ENCODE peak calls at places on chromosomes 16 and 17, in ten cellular contexts. O is ovary, C is A549, M is transverse colon, V is stomach, J is suprapubic skin, T is K562, N is sigmoid colon, Z is HepG2, G is tibial nerve. Q is an unnamed sample. For H3K9me3, the result is how much of the 10 kb centered on the place peaks cover.

GRCh38 chr17:58310511-58311428 is 17.8 kb downstream of the TSPOAP1 start:
- DNase-seq in O (no peak), C (no peak), M (no peak), V (peak), J (peak), T (no peak), N (no peak), Z (no peak), G (no peak), Q (no peak)

GRCh38 chr16:18983565-18984424 is at the start of gene TMC7:
- DNase-seq in O (peak), C (peak), M (peak), V (peak), J (peak), T (peak), N (peak), Z (peak), G (peak), Q (no peak)

GRCh38 chr17:61947367-61948078 is 19.7 kb upstream of the INTS2 start:
- DNase-seq in O (no peak), C (no peak), M (no peak), V (no peak), J (no peak), T (no peak), N (no peak), Z (no peak), G (no peak), Q (no peak)

GRCh38 chr16:49127103-49127502 is 154.5 kb downstream of the CBLN1 start:
- DNase-seq in O (no peak), C (no peak), M (no peak), V (no peak), J (no peak), T (peak), N (no peak), Z (no peak), G (no peak), Q (no peak)

GRCh38 chr16:57866529-57866918 is 64.2 kb upstream of the KIFC3 start:
- DNase-seq in O (no peak), C (no peak), M (no peak), V (no peak), J (peak), T (no peak), N (no peak), Z (no peak), G (no peak), Q (no peak)

GRCh38 chr17:30905742-30906100 is 317 bp downstream of the TEFM start:
- DNase-seq in O (no peak), C (no peak), M (peak), V (no peak), J (no peak), T (peak), N (no peak), Z (no peak), G (no peak), Q (no peak)

GRCh38 chr16:21996923-21997692 is 3.8 kb downstream of the PDZD9 start:
- DNase-seq in O (no peak), C (no peak), M (no peak), V (no peak), J (no peak), T (no peak), N (no peak), Z (peak), G (no peak), Q (no peak)

GRCh38 chr16:19524356-19524865 is 669 bp downstream of the CCP110 start:
- DNase-seq in O (no peak), C (no peak), M (no peak), V (no peak), J (no peak), T (no peak), N (peak), Z (no peak), G (no peak), Q (no peak)

GRCh38 chr17:64196626-64197025 is 66.4 kb downstream of the TEX2 start:
- DNase-seq in O (no peak), C (no peak), M (no peak), V (no peak), J (no peak), T (no peak), N (no peak), Z (no peak), G (no peak), Q (no peak)

DNA sequence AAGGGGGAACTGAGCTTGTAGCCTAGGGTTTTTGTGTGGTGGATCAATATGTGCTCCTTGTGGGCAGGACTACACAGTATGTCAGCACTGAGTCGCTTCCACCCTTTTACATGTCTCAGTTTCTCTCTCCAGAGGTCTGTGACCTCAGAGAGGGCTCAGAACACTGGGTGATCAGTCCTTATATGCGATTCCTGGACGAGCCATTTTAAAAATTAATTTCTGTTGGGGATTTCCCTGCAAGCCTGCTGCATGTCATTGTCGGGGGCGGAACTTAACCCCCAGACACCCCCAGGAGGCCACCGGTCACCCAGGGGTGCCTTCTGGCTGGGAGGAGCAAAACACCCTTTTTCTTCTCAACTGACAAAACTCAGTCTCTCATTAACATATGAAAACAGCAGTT is 14.1 kb downstream of the DHRS7B start:
- DNase-seq in O (no peak), C (no peak), M (no peak), V (no peak), J (no peak), T (no peak), N (no peak), Z (no peak), G (no peak), Q (no peak)
- H3K9me3 ChIP-seq in O (under half), C (under half), M (under half), V (under half), J (under half), T (under half), N (under half), Z (under half), G (under half), Q (under half)

GRCh38 chr16:11571549-11571948 is 15.2 kb downstream of the LITAF start:
- DNase-seq in O (no peak), C (no peak), M (no peak), V (no peak), J (no peak), T (no peak), N (no peak), Z (no peak), G (no peak), Q (no peak)

GRCh38 chr16:11570258-11570657 is 16.5 kb downstream of the LITAF start:
- DNase-seq in O (no peak), C (no peak), M (no peak), V (no peak), J (no peak), T (no peak), N (no peak), Z (no peak), G (no peak), Q (no peak)

GRCh38 chr16:11570796-11571195 is 15.9 kb downstream of the LITAF start:
- DNase-seq in O (no peak), C (no peak), M (no peak), V (no peak), J (no peak), T (no peak), N (no peak), Z (no peak), G (no peak), Q (no peak)

GRCh38 chr16:11575223-11575589 is 11.5 kb downstream of the LITAF start:
- DNase-seq in O (no peak), C (no peak), M (no peak), V (no peak), J (no peak), T (no peak), N (no peak), Z (no peak), G (no peak), Q (no peak)

GRCh38 chr16:11572301-11572995 is 14.3 kb downstream of the LITAF start:
- DNase-seq in O (no peak), C (no peak), M (peak), V (no peak), J (no peak), T (no peak), N (no peak), Z (no peak), G (no peak), Q (no peak)
- TF ChIP-seq EP300 in O (no peak), C (no peak), M (no peak), V (no peak), J (no peak), T (no peak), N (no peak), Z (no peak), G (no peak), Q (no peak)

DNA sequence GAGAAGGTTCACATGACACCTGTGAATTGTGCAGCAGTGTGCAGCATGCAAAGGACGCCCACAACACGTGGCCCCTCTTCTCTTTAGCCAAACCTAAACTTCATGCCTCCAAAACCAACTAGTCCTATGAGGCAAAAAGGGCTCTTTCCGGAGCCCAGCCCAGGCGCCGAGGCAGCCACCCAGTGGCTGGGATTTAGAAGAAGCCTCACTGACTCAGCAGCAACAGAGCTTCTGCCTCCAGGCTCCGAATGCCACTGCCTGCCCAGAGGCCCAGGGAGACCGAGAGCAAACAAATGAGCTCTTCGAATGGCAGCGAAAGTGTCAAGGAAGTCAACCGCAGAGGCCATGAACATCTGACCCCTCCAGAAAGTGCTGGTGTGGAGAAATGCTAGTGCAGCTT is 157.9 kb upstream of the RPL38 start:
- DNase-seq in O (no peak), C (peak), M (no peak), V (no peak), J (no peak), T (no peak), N (no peak), Z (no peak), G (no peak), Q (no peak)
- TF ChIP-seq CTCF in O (no peak), C (no peak), M (no peak), V (no peak), J (no peak), T (no peak), N (no peak), Z (no peak), G (no peak), Q (no peak)

DNA sequence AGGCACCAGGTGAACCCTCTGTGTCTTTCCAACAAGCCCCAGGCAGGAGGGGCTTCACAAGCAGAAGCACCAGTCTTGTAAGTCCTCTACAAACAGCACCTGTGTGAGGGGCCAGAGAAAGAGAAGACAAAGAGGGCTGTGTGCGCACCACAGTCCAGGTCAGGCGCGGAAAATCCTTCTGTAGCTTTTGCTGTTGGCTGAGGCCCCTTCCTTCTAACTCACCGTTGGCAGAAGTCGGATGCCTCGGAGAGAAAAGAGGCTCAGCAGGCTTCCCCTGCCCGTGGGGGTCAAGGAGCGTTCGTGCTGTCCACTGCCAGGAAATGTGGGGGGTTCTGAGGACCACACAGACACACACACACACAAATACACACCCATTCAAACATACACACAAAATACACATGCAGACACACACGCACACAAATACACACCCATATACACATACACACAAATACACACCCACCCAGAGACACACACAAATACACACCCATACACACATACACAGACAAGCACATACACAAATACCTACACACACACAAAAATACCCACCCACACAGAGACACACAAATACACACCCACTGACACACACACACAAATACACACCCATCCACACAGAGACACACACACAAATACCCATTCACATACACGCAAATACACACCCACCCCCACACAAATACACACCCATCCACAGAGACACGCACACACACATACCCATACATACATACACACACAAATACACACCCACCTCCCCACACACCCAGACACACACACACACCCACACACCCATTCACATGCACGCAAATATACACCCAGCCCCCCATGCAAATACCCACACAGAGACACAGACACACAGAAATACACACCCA is 6.8 kb downstream of the ZG16B start:
- DNase-seq in O (no peak), C (no peak), M (no peak), V (no peak), J (no peak), T (no peak), N (no peak), Z (no peak), G (no peak), Q (no peak)
- H3K9me3 ChIP-seq in O (under half), C (under half), M (under half), V (under half), J (under half), T (under half), N (under half), Z (under half), G (under half), Q (under half)

GRCh38 chr16:1554826-1555445 is 21.5 kb downstream of the TMEM204 start:
- DNase-seq in O (no peak), C (no peak), M (no peak), V (no peak), J (no peak), T (no peak), N (no peak), Z (no peak), G (no peak), Q (no peak)

GRCh38 chr16:1557074-1557473 is 23.6 kb downstream of the TMEM204 start:
- DNase-seq in O (no peak), C (no peak), M (no peak), V (no peak), J (no peak), T (no peak), N (no peak), Z (no peak), G (no peak), Q (no peak)

GRCh38 chr16:1552129-1552528 is 18.7 kb downstream of the TMEM204 start:
- DNase-seq in O (no peak), C (no peak), M (no peak), V (no peak), J (no peak), T (no peak), N (no peak), Z (no peak), G (no peak), Q (no peak)

GRCh38 chr16:1556254-1556653 is 22.8 kb downstream of the TMEM204 start:
- DNase-seq in O (no peak), C (no peak), M (no peak), V (peak), J (no peak), T (no peak), N (no peak), Z (no peak), G (no peak), Q (no peak)

GRCh38 chr16:1553976-1554825 is 20.7 kb downstream of the TMEM204 start:
- DNase-seq in O (no peak), C (no peak), M (no peak), V (no peak), J (no peak), T (no peak), N (peak), Z (no peak), G (no peak), Q (no peak)
- TF ChIP-seq EP300 in O (no peak), C (no peak), M (no peak), V (no peak), J (no peak), T (no peak), N (no peak), Z (no peak), G (no peak), Q (no peak)

GRCh38 chr17:45852535-45853297 is 8.0 kb downstream of the SPPL2C start:
- DNase-seq in O (peak), C (peak), M (peak), V (peak), J (no peak), T (peak), N (peak), Z (peak), G (peak), Q (no peak)
- TF ChIP-seq CTCF in O (peak), C (peak), M (peak), V (peak), J (peak), T (peak), N (peak), Z (peak), G (peak), Q (peak)

DNA sequence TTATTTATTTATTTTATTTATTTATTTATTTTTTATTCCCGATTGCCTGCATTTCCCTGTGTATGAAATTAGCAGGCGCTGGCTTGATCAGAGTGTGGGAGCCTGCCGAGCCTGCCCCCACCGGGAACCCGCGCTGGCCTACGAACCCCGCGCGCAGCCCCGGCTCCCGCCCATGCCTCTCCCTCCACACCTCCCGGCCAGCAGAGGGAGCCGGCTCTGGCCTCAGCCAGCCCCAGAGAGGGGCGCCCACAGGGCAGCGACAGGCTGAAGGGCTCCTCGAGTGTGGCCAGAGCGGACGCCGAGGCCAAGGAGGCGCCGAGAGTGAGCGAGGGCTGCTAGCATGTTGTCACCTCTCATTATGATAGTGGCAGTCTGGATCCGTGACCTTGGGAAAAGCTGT is 13.0 kb upstream of the RBL2 start:
- DNase-seq in O (no peak), C (no peak), M (no peak), V (no peak), J (no peak), T (no peak), N (no peak), Z (no peak), G (no peak), Q (no peak)
- H3K9me3 ChIP-seq in O (under half), C (under half), M (under half), V (under half), J (under half), T (under half), N (under half), Z (under half), G (under half), Q (under half)